ENCODE peak calls at places on chromosomes 4 and X, in ten cellular contexts. One of them, this sample, is unnamed.

GRCh38 chrX:119399772-119400101 is 601 bp downstream of the SLC25A43 start:
- DNase-seq in NCI-H460: no peak
- DNase-seq in NCI-H1092: no peak
- DNase-seq in amniotic stem cell: no peak
- DNase-seq in HT-29: no peak
- DNase-seq in COR-L47: no peak
- DNase-seq in left ventricle myocardium inferior: no peak
- DNase-seq in Caki2: no peak
- DNase-seq in WTC11: peak
- DNase-seq in stimulated activated CD8-positive, alpha-beta memory T cell treated with anti-CD3 and anti-CD28 coated beads, Interleukin-7, amount 100 ng/mL, for 1 hour: no peak
- DNase-seq in this sample: no peak

GRCh38 chrX:76971393-76972376 is 475.5 kb upstream of the FGF16 start:
- DNase-seq in amniotic stem cell: no peak
- DNase-seq in Caki2: no peak
- DNase-seq in COR-L47: no peak
- DNase-seq in left ventricle myocardium inferior: no peak
- DNase-seq in NCI-H1092: no peak
- DNase-seq in stimulated activated CD8-positive, alpha-beta memory T cell treated with anti-CD3 and anti-CD28 coated beads, Interleukin-7, amount 100 ng/mL, for 1 hour: no peak
- DNase-seq in WTC11: no peak
- DNase-seq in NCI-H460: no peak
- DNase-seq in HT-29: no peak
- DNase-seq in this sample: no peak

GRCh38 chrX:66045894-66046293 is 6.0 kb upstream of the VSIG4 start:
- DNase-seq in COR-L47: no peak
- DNase-seq in Caki2: no peak
- DNase-seq in WTC11: no peak
- DNase-seq in NCI-H1092: no peak
- DNase-seq in NCI-H460: no peak
- DNase-seq in HT-29: no peak
- DNase-seq in stimulated activated CD8-positive, alpha-beta memory T cell treated with anti-CD3 and anti-CD28 coated beads, Interleukin-7, amount 100 ng/mL, for 1 hour: no peak
- DNase-seq in left ventricle myocardium inferior: no peak
- DNase-seq in amniotic stem cell: no peak
- DNase-seq in this sample: no peak

GRCh38 chr4:188778880-188779279 is 639.6 kb downstream of the TRIML1 start:
- DNase-seq in Caki2: peak
- DNase-seq in NCI-H460: no peak
- DNase-seq in stimulated activated CD8-positive, alpha-beta memory T cell treated with anti-CD3 and anti-CD28 coated beads, Interleukin-7, amount 100 ng/mL, for 1 hour: no peak
- DNase-seq in NCI-H1092: no peak
- DNase-seq in WTC11: no peak
- DNase-seq in HT-29: no peak
- DNase-seq in amniotic stem cell: no peak
- DNase-seq in COR-L47: no peak
- DNase-seq in left ventricle myocardium inferior: no peak
- DNase-seq in this sample: no peak

GRCh38 chrX:46713672-46714487 is 45.0 kb downstream of the SLC9A7 start:
- DNase-seq in HT-29: no peak
- DNase-seq in NCI-H1092: no peak
- DNase-seq in NCI-H460: no peak
- DNase-seq in COR-L47: no peak
- DNase-seq in amniotic stem cell: no peak
- DNase-seq in left ventricle myocardium inferior: no peak
- DNase-seq in Caki2: no peak
- DNase-seq in stimulated activated CD8-positive, alpha-beta memory T cell treated with anti-CD3 and anti-CD28 coated beads, Interleukin-7, amount 100 ng/mL, for 1 hour: no peak
- DNase-seq in WTC11: no peak
- DNase-seq in this sample: no peak

GRCh38 chrX:65894138-65894537 is 145.7 kb downstream of the VSIG4 start:
- DNase-seq in stimulated activated CD8-positive, alpha-beta memory T cell treated with anti-CD3 and anti-CD28 coated beads, Interleukin-7, amount 100 ng/mL, for 1 hour: no peak
- DNase-seq in COR-L47: no peak
- DNase-seq in NCI-H1092: no peak
- DNase-seq in left ventricle myocardium inferior: no peak
- DNase-seq in NCI-H460: no peak
- DNase-seq in HT-29: peak
- DNase-seq in amniotic stem cell: no peak
- DNase-seq in Caki2: peak
- DNase-seq in WTC11: no peak
- DNase-seq in this sample: no peak

GRCh38 chr4:41994461-41994860 is 4.1 kb downstream of the SLC30A9 start:
- DNase-seq in NCI-H460: no peak
- DNase-seq in Caki2: no peak
- DNase-seq in NCI-H1092: no peak
- DNase-seq in COR-L47: no peak
- DNase-seq in amniotic stem cell: no peak
- DNase-seq in left ventricle myocardium inferior: no peak
- DNase-seq in stimulated activated CD8-positive, alpha-beta memory T cell treated with anti-CD3 and anti-CD28 coated beads, Interleukin-7, amount 100 ng/mL, for 1 hour: no peak
- DNase-seq in WTC11: no peak
- DNase-seq in HT-29: no peak
- DNase-seq in this sample: no peak

GRCh38 chrX:34404386-34405070 is 252.6 kb downstream of the TMEM47 start:
- DNase-seq in left ventricle myocardium inferior: no peak
- DNase-seq in NCI-H460: no peak
- DNase-seq in stimulated activated CD8-positive, alpha-beta memory T cell treated with anti-CD3 and anti-CD28 coated beads, Interleukin-7, amount 100 ng/mL, for 1 hour: no peak
- DNase-seq in HT-29: no peak
- DNase-seq in WTC11: no peak
- DNase-seq in NCI-H1092: no peak
- DNase-seq in Caki2: no peak
- DNase-seq in amniotic stem cell: no peak
- DNase-seq in COR-L47: no peak
- DNase-seq in this sample: no peak

GRCh38 chr4:141020801-141021261 is 112.4 kb downstream of the RNF150 start:
- DNase-seq in COR-L47: no peak
- DNase-seq in Caki2: no peak
- DNase-seq in amniotic stem cell: no peak
- DNase-seq in left ventricle myocardium inferior: no peak
- DNase-seq in WTC11: no peak
- DNase-seq in stimulated activated CD8-positive, alpha-beta memory T cell treated with anti-CD3 and anti-CD28 coated beads, Interleukin-7, amount 100 ng/mL, for 1 hour: no peak
- DNase-seq in NCI-H1092: no peak
- DNase-seq in HT-29: no peak
- DNase-seq in NCI-H460: no peak
- DNase-seq in this sample: peak

GRCh38 chrX:2642791-2643190 is 48.3 kb upstream of the CD99 start:
- DNase-seq in HT-29: no peak
- DNase-seq in left ventricle myocardium inferior: no peak
- DNase-seq in NCI-H1092: no peak
- DNase-seq in stimulated activated CD8-positive, alpha-beta memory T cell treated with anti-CD3 and anti-CD28 coated beads, Interleukin-7, amount 100 ng/mL, for 1 hour: no peak
- DNase-seq in Caki2: no peak
- DNase-seq in COR-L47: no peak
- DNase-seq in NCI-H460: no peak
- DNase-seq in WTC11: no peak
- DNase-seq in amniotic stem cell: no peak
- DNase-seq in this sample: no peak